ENCODE peak calls at places on chromosomes 1 and 21, in eight cellular contexts. D, O, Z, P, A, G, I and N are unnamed samples. For H3K4me1 and H3K36me3, the result is how much of the 10 kb centered on the place peaks cover.

GRCh38 chr1:245984390-245985155 is 522.5 kb downstream of the SMYD3 start:
- DNase-seq in D (peak), O (no peak), Z (no peak), P (no peak), A (no peak), G (no peak), I (no peak), N (no peak)

GRCh38 chr1:31414692-31415370 is 1.8 kb downstream of the SERINC2 start:
- DNase-seq in D (no peak), O (no peak), Z (no peak), P (no peak), A (no peak), G (no peak), I (no peak), N (no peak)

GRCh38 chr21:35206141-35207125 is 157.3 kb upstream of the RUNX1 start:
- DNase-seq in D (peak), O (peak), Z (peak), P (peak), A (no peak), G (no peak), I (no peak), N (no peak)

GRCh38 chr1:183449223-183449770 is 23.0 kb upstream of the SMG7 start:
- DNase-seq in D (no peak), O (no peak), Z (no peak), P (no peak), A (no peak), G (no peak), I (no peak), N (no peak)

GRCh38 chr1:55427576-55427975 is 212.4 kb upstream of the USP24 start:
- DNase-seq in D (no peak), O (no peak), Z (no peak), P (no peak), A (no peak), G (no peak), I (no peak), N (no peak)

GRCh38 chr1:229025576-229025975 is 245.3 kb upstream of the RAB4A start:
- DNase-seq in D (no peak), O (no peak), Z (no peak), P (no peak), A (no peak), G (no peak), I (no peak), N (no peak)

GRCh38 chr1:229665912-229666558 is 40.0 kb downstream of the URB2 start:
- DNase-seq in D (no peak), O (no peak), Z (no peak), P (no peak), A (no peak), G (no peak), I (no peak), N (no peak)

GRCh38 chr1:71424536-71424935 is 343.7 kb upstream of the ZRANB2 start:
- DNase-seq in D (no peak), O (no peak), Z (no peak), P (no peak), A (no peak), G (no peak), I (no peak), N (no peak)

GRCh38 chr1:184025242-184025675 is 12.3 kb downstream of the COLGALT2 start:
- DNase-seq in D (peak), O (no peak), Z (no peak), P (no peak), A (no peak), G (peak), I (no peak), N (no peak)

GRCh38 chr1:194151056-194151455 is 964.6 kb upstream of the B3GALT2 start:
- DNase-seq in D (no peak), O (no peak), Z (no peak), P (no peak), A (no peak), G (no peak), I (no peak), N (no peak)

GRCh38 chr1:114103992-114104391 is 49.7 kb downstream of the SYT6 start:
- DNase-seq in D (no peak), O (no peak), Z (no peak), P (no peak), A (no peak), G (no peak), I (no peak), N (no peak)

GRCh38 chr21:35829014-35829525 is 231.3 kb downstream of the SETD4 start:
- DNase-seq in D (no peak), O (no peak), Z (no peak), P (no peak), A (no peak), G (no peak), I (no peak), N (no peak)

GRCh38 chr1:109198043-109198695 is 15.5 kb upstream of the SARS1 start:
- DNase-seq in D (peak), O (no peak), Z (no peak), P (peak), A (no peak), G (peak), I (peak), N (no peak)

GRCh38 chr1:74772945-74773344 is 40.0 kb downstream of the TYW3 start:
- DNase-seq in D (peak), O (no peak), Z (no peak), P (no peak), A (no peak), G (no peak), I (no peak), N (no peak)

GRCh38 chr1:184419734-184420161 is 32.9 kb downstream of the C1orf21 start:
- DNase-seq in D (peak), O (no peak), Z (no peak), P (no peak), A (no peak), G (no peak), I (no peak), N (no peak)

GRCh38 chr21:41832230-41833137 is 46.7 kb downstream of the PRDM15 start:
- DNase-seq in D (no peak), O (no peak), Z (no peak), P (no peak), A (no peak), G (no peak), I (no peak), N (no peak)

GRCh38 chr1:116988248-116988647 is 13.3 kb upstream of the CD101 start:
- DNase-seq in D (no peak), O (no peak), Z (no peak), P (no peak), A (no peak), G (no peak), I (no peak), N (no peak)

GRCh38 chr1:153030895-153031294 is at the start of gene SPRR1B:
- DNase-seq in D (no peak), O (no peak), Z (no peak), P (no peak), A (no peak), G (no peak), I (no peak), N (no peak)

GRCh38 chr1:119544165-119544762 is 37.3 kb downstream of the HSD3B1 start:
- DNase-seq in D (no peak), O (no peak), Z (peak), P (peak), A (peak), G (no peak), I (no peak), N (peak)

GRCh38 chr1:87226341-87226760 is 102.3 kb upstream of the LMO4 start:
- DNase-seq in D (peak), O (peak), Z (no peak), P (no peak), A (peak), G (peak), I (peak), N (peak)

DNA sequence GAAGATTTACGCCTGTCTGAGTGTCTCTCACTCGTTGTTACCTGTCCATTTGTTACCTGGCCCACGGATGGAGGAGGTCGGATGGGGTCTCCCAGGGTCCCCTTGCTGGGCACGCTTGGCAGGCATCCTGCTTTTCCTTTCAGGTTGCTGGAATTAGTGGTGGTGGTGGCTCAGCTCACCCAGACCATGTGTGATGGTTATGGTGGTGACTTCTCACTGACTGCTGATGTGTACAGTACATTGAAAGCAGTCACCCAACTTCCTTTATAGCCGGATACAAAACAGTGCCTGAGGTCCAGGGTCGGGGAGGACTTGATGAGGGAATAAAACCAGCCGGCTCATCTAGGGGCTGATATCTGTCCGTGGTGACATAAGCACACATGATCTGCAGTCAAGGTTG is 19.5 kb downstream of the MAPKAPK2 start:
- DNase-seq in D (no peak), O (no peak), Z (no peak), P (no peak), A (no peak), G (no peak), I (no peak), N (no peak)
- H3K4me1 ChIP-seq in D (under half), O (under half), Z (under half), P (under half), A (under half), G (under half), I (half or more), N (under half)

GRCh38 chr1:39564340-39564739 is 12.2 kb downstream of the PABPC4 start:
- DNase-seq in D (no peak), O (no peak), Z (no peak), P (no peak), A (no peak), G (no peak), I (no peak), N (no peak)

GRCh38 chr1:39564941-39565340 is 11.6 kb downstream of the PABPC4 start:
- DNase-seq in D (no peak), O (no peak), Z (no peak), P (no peak), A (no peak), G (no peak), I (no peak), N (no peak)

GRCh38 chr1:39568208-39568607 is 8.4 kb downstream of the PABPC4 start:
- DNase-seq in D (no peak), O (no peak), Z (no peak), P (peak), A (no peak), G (no peak), I (no peak), N (no peak)

GRCh38 chr1:39567302-39567701 is 9.3 kb downstream of the PABPC4 start:
- DNase-seq in D (no peak), O (no peak), Z (no peak), P (peak), A (no peak), G (no peak), I (no peak), N (no peak)

GRCh38 chr1:39566441-39567137 is 10.0 kb downstream of the PABPC4 start:
- DNase-seq in D (no peak), O (no peak), Z (no peak), P (no peak), A (no peak), G (no peak), I (no peak), N (peak)
- H3K36me3 ChIP-seq in D (half or more), O (under half), Z (half or more), P (half or more), A (half or more), G (half or more), I (half or more), N (under half)

GRCh38 chr1:226549094-226549936 is 751 bp downstream of the STUM start:
- DNase-seq in D (no peak), O (peak), Z (no peak), P (no peak), A (no peak), G (no peak), I (no peak), N (no peak)
- H3K4me3 ChIP-seq in D (no peak), O (peak), Z (peak), P (no peak), A (peak), G (peak), I (peak), N (no peak)

GRCh38 chr1:9294440-9294773 is 1.7 kb downstream of the SPSB1 start:
- DNase-seq in D (peak), O (no peak), Z (peak), P (no peak), A (no peak), G (no peak), I (no peak), N (peak)
- H3K4me1 ChIP-seq in D (under half), O (under half), Z (under half), P (under half), A (half or more), G (under half), I (half or more), N (under half)

GRCh38 chr1:208069317-208069716 is 158.4 kb upstream of the CD34 start:
- DNase-seq in D (no peak), O (no peak), Z (no peak), P (no peak), A (no peak), G (no peak), I (no peak), N (no peak)
- H3K36me3 ChIP-seq in D (under half), O (under half), Z (under half), P (under half), A (under half), G (half or more), I (under half), N (under half)

GRCh38 chr1:178672434-178672833 is 52.6 kb upstream of the RALGPS2 start:
- DNase-seq in D (no peak), O (no peak), Z (no peak), P (no peak), A (no peak), G (no peak), I (no peak), N (no peak)
- H3K4me3 ChIP-seq in D (no peak), O (no peak), Z (no peak), P (no peak), A (no peak), G (no peak), I (no peak), N (no peak)

DNA sequence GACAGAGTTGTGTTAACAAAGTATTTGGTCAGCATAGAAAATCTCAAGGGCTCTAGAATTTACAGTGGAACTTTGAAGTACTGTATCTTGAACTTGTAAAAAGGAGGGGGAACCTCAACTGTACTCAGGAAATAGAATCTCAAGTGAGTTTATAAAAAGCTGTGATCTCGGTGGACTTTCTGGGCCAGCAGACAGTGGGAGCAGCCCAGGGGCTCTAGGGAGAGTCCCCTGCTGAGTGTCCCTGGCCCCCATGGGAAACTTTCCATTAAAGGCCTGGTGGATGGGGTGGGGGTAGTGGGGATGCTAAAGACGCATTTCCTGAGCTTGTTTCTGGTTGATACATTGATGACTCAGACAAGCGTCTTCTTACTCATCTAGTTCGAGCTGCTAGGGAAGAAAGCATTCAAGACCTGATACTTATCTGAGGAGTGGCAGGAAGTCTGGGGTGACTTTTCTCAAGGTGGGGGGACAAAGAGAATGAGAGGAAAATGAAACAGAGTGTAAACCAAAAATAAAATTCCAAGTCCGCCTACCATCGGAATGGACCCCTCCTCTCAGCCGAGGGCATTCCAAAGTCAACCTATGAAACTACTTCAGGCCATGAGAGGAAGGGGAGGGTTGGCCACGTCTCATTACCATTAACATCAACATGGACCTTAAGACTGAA is 65.5 kb downstream of the NID1 start:
- DNase-seq in D (peak), O (no peak), Z (no peak), P (no peak), A (peak), G (no peak), I (no peak), N (no peak)
- H3K4me1 ChIP-seq in D (under half), O (under half), Z (under half), P (under half), A (under half), G (under half), I (under half), N (under half)

GRCh38 chr1:58687516-58687915 is 12.3 kb downstream of the MYSM1 start:
- DNase-seq in D (no peak), O (no peak), Z (no peak), P (no peak), A (no peak), G (no peak), I (no peak), N (no peak)

GRCh38 chr1:58683519-58683918 is 16.3 kb downstream of the MYSM1 start:
- DNase-seq in D (no peak), O (no peak), Z (no peak), P (no peak), A (no peak), G (no peak), I (no peak), N (no peak)

GRCh38 chr1:58689167-58689566 is 10.7 kb downstream of the MYSM1 start:
- DNase-seq in D (no peak), O (no peak), Z (no peak), P (no peak), A (no peak), G (no peak), I (no peak), N (no peak)
- H3K36me3 ChIP-seq in D (under half), O (under half), Z (half or more), P (half or more), A (half or more), G (under half), I (under half), N (under half)